ENCODE peak calls at places on chromosomes 2 and 18, in seven cellular contexts. L is cardiac muscle cell, M is ACHN, U is HuH-7.5, Z is MCF 10A, W is HTR-8/SVneo, I is aorta. P is an unnamed sample.

GRCh38 chr2:24922556-24922955 is 2.5 kb upstream of the ADCY3 start:
- DNase-seq in L (no peak), M (no peak), U (no peak), Z (no peak), I (peak), W (no peak), P (no peak)

GRCh38 chr2:129277188-129277587 is 702.3 kb upstream of the RAB6C start:
- DNase-seq in W (no peak), I (no peak), Z (no peak), U (no peak), M (no peak), L (no peak), P (no peak)

GRCh38 chr2:236178921-236179652 is 10.9 kb upstream of the GBX2 start:
- DNase-seq in W (no peak), L (no peak), U (no peak), I (no peak), M (peak), Z (no peak), P (no peak)

GRCh38 chr18:21831413-21831831 is 90.8 kb downstream of the MIB1 start:
- DNase-seq in W (no peak), I (no peak), M (no peak), Z (no peak), L (peak), U (no peak), P (no peak)

GRCh38 chr18:8793445-8794132 is 88.2 kb downstream of the MTCL1 start:
- DNase-seq in I (no peak), Z (peak), U (no peak), W (no peak), M (peak), L (no peak), P (no peak)

GRCh38 chr2:19860022-19860421 is 41.8 kb downstream of the TTC32 start:
- DNase-seq in U (no peak), I (peak), M (no peak), W (no peak), L (no peak), Z (peak), P (no peak)

GRCh38 chr2:85423525-85423924 is 5.0 kb downstream of the SH2D6 start:
- DNase-seq in U (no peak), Z (no peak), L (no peak), I (no peak), M (no peak), W (no peak), P (no peak)

GRCh38 chr18:63588869-63589268 is 1.7 kb downstream of the SERPINB13 start:
- DNase-seq in Z (peak), L (no peak), I (no peak), M (no peak), U (no peak), W (no peak), P (no peak)

GRCh38 chr18:31990823-31991222 is 27.8 kb upstream of the RNF125 start:
- DNase-seq in W (no peak), L (no peak), M (no peak), U (no peak), Z (no peak), I (no peak), P (no peak)

GRCh38 chr2:133566967-133567645 is 1.2 kb downstream of the NCKAP5 start:
- DNase-seq in L (peak), W (no peak), Z (peak), I (no peak), U (no peak), M (peak), P (no peak)

GRCh38 chr2:224252601-224253000 is 149.3 kb downstream of the FAM124B start:
- DNase-seq in M (no peak), L (no peak), W (no peak), U (no peak), I (no peak), Z (no peak), P (no peak)

GRCh38 chr18:44579028-44579692 is 101.5 kb upstream of the SETBP1 start:
- DNase-seq in Z (peak), U (peak), L (peak), I (no peak), M (peak), W (no peak), P (peak)

GRCh38 chr18:59022167-59022945 is 117.3 kb upstream of the SEC11C start:
- DNase-seq in U (no peak), W (no peak), L (peak), Z (no peak), M (peak), I (no peak), P (no peak)

GRCh38 chr2:127630409-127631183 is 15.4 kb upstream of the GPR17 start:
- DNase-seq in L (no peak), U (no peak), M (no peak), Z (no peak), I (no peak), W (no peak), P (no peak)

GRCh38 chr18:58682429-58683069 is 11.3 kb downstream of the MALT1 start:
- DNase-seq in M (peak), I (no peak), U (peak), Z (peak), L (peak), W (peak), P (peak)

GRCh38 chr2:70081221-70081620 is 6.1 kb upstream of the PCBP1 start:
- DNase-seq in Z (no peak), I (no peak), W (no peak), L (no peak), U (no peak), M (no peak), P (no peak)

GRCh38 chr2:157559890-157560289 is 68.8 kb downstream of the ACVR1C start:
- DNase-seq in M (no peak), L (no peak), U (no peak), W (no peak), I (no peak), Z (no peak), P (no peak)

GRCh38 chr2:38268001-38268400 is 109.1 kb downstream of the ATL2 start:
- DNase-seq in M (no peak), I (no peak), Z (no peak), U (no peak), W (no peak), L (no peak), P (no peak)

GRCh38 chr2:191910518-191910917 is 63.6 kb upstream of the CAVIN2 start:
- DNase-seq in W (peak), Z (peak), M (no peak), I (no peak), U (no peak), L (peak), P (no peak)

GRCh38 chr18:36493349-36494281 is 196.1 kb downstream of the FHOD3 start:
- DNase-seq in U (peak), I (no peak), M (no peak), Z (no peak), W (no peak), L (peak), P (peak)

GRCh38 chr2:150480971-150481830 is 6.3 kb downstream of the RND3 start:
- DNase-seq in W (no peak), I (no peak), M (no peak), Z (no peak), L (no peak), U (no peak), P (no peak)

GRCh38 chr18:54822872-54823845 is 5.1 kb upstream of the RAB27B start:
- DNase-seq in L (peak), Z (peak), W (peak), U (no peak), M (peak), I (no peak), P (no peak)

GRCh38 chr2:108182489-108182888 is 57.3 kb upstream of the SULT1C3 start:
- DNase-seq in L (peak), U (no peak), Z (peak), M (peak), W (no peak), I (no peak), P (peak)

GRCh38 chr18:23703057-23703986 is 14.1 kb downstream of the LAMA3 start:
- DNase-seq in M (peak), U (no peak), Z (peak), L (peak), W (peak), I (no peak), P (peak)

GRCh38 chr2:26631815-26632214 is 9.4 kb downstream of the CIB4 start:
- DNase-seq in U (no peak), W (no peak), M (no peak), L (no peak), I (peak), Z (no peak), P (no peak)

GRCh38 chr2:233945146-233945545 is 28.0 kb downstream of the TRPM8 start:
- DNase-seq in Z (no peak), L (no peak), M (no peak), U (no peak), W (no peak), I (no peak), P (no peak)

GRCh38 chr2:99297990-99298389 is 3.0 kb downstream of the LYG1 start:
- DNase-seq in L (peak), Z (peak), W (no peak), M (no peak), I (no peak), U (no peak), P (no peak)

GRCh38 chr18:28960146-28960545 is 783.2 kb upstream of the CDH2 start:
- DNase-seq in I (no peak), W (no peak), U (no peak), L (peak), Z (peak), M (no peak), P (no peak)

GRCh38 chr2:122639721-122640120 is 884.3 kb downstream of the TSN start:
- DNase-seq in Z (no peak), W (no peak), U (no peak), I (no peak), M (no peak), L (no peak), P (no peak)

P was measured in HepG2.